ENCODE peak calls at places on chromosome 5, in eight cellular contexts. X, J, L, G, A, B, Y and E are unnamed samples. For H3K4me1, the result is how much of the 10 kb centered on the place peaks cover.

GRCh38 chr5:132526290-132526973 is 16.9 kb downstream of the IL5 start:
- DNase-seq in X (peak), J (peak), L (peak), G (no peak), A (peak), B (peak), Y (peak), E (peak)

GRCh38 chr5:13143630-13144029 is 800.9 kb downstream of the DNAH5 start:
- DNase-seq in X (no peak), J (no peak), L (no peak), G (no peak), A (no peak), B (no peak), Y (no peak), E (no peak)

GRCh38 chr5:133121611-133122150 is 69.9 kb downstream of the HSPA4 start:
- DNase-seq in X (no peak), J (no peak), L (no peak), G (no peak), A (no peak), B (peak), Y (no peak), E (no peak)

GRCh38 chr5:141369994-141370848 is at the start of gene PCDHGB3:
- DNase-seq in X (no peak), J (no peak), L (no peak), G (no peak), A (no peak), B (peak), Y (no peak), E (no peak)

GRCh38 chr5:168899673-168900072 is 320.5 kb upstream of the PANK3 start:
- DNase-seq in X (no peak), J (no peak), L (no peak), G (no peak), A (no peak), B (no peak), Y (no peak), E (no peak)

GRCh38 chr5:65871182-65871581 is 55.2 kb upstream of the ERBIN start:
- DNase-seq in X (no peak), J (peak), L (no peak), G (no peak), A (no peak), B (no peak), Y (no peak), E (no peak)

GRCh38 chr5:73436535-73437125 is 11.9 kb downstream of the FOXD1 start:
- DNase-seq in X (no peak), J (no peak), L (no peak), G (no peak), A (no peak), B (peak), Y (no peak), E (no peak)

GRCh38 chr5:142324377-142324870 is 397 bp downstream of the SPRY4 start:
- DNase-seq in X (no peak), J (no peak), L (no peak), G (no peak), A (peak), B (no peak), Y (peak), E (no peak)

GRCh38 chr5:139272471-139273321 is 20.8 kb upstream of the MATR3 start:
- DNase-seq in X (no peak), J (no peak), L (no peak), G (no peak), A (no peak), B (no peak), Y (no peak), E (no peak)

GRCh38 chr5:174491265-174491664 is 233.1 kb upstream of the MSX2 start:
- DNase-seq in X (no peak), J (no peak), L (no peak), G (no peak), A (no peak), B (no peak), Y (no peak), E (no peak)

GRCh38 chr5:107535849-107536248 is 134.9 kb downstream of the EFNA5 start:
- DNase-seq in X (no peak), J (no peak), L (no peak), G (no peak), A (no peak), B (no peak), Y (no peak), E (no peak)

GRCh38 chr5:156201793-156202388 is 125.1 kb upstream of the SGCD start:
- DNase-seq in X (no peak), J (no peak), L (no peak), G (no peak), A (no peak), B (no peak), Y (no peak), E (no peak)

GRCh38 chr5:87844449-87844848 is 424.2 kb downstream of the TMEM161B start:
- DNase-seq in X (no peak), J (no peak), L (no peak), G (no peak), A (no peak), B (no peak), Y (no peak), E (no peak)

GRCh38 chr5:140575309-140575708 is 10.7 kb downstream of the SLC35A4 start:
- DNase-seq in X (no peak), J (no peak), L (no peak), G (no peak), A (peak), B (peak), Y (peak), E (peak)

GRCh38 chr5:172477466-172477865 is 23.1 kb upstream of the SH3PXD2B start:
- DNase-seq in X (no peak), J (peak), L (no peak), G (no peak), A (no peak), B (no peak), Y (no peak), E (no peak)

GRCh38 chr5:172478256-172478655 is 23.9 kb upstream of the SH3PXD2B start:
- DNase-seq in X (no peak), J (peak), L (no peak), G (no peak), A (no peak), B (no peak), Y (no peak), E (no peak)

GRCh38 chr5:172481011-172481410 is 26.7 kb upstream of the SH3PXD2B start:
- DNase-seq in X (no peak), J (no peak), L (no peak), G (no peak), A (no peak), B (no peak), Y (no peak), E (no peak)

GRCh38 chr5:172479034-172479783 is 24.9 kb upstream of the SH3PXD2B start:
- DNase-seq in X (peak), J (peak), L (peak), G (peak), A (peak), B (peak), Y (peak), E (peak)

DNA sequence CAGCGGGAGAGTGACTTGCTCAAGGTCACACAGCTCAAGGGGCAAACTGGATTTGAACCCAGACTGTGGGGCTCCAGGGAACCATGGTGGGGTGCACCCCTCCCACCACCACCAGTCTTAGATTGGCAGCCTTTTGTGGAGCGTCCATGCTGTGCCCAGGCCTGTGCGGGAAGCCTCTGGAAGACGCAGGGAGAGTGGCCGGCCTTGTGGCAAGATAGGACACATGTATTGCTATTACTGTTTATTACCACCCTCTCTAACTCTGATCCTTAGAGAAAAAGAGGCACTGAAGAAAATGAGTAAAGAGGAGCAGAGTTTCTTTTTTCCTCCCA is 25.4 kb upstream of the SH3PXD2B start:
- DNase-seq in X (no peak), J (peak), L (no peak), G (no peak), A (no peak), B (no peak), Y (no peak), E (no peak)
- H3K27ac ChIP-seq in X (no peak), J (no peak), L (no peak), G (peak), A (peak), B (peak), Y (no peak), E (peak)

GRCh38 chr5:163312598-163312997 is 124.8 kb upstream of the CCNG1 start:
- DNase-seq in X (no peak), J (no peak), L (no peak), G (no peak), A (no peak), B (no peak), Y (no peak), E (no peak)
- H3K4me1 ChIP-seq in X (under half), J (under half), L (under half), G (under half), A (under half), B (under half), Y (under half), E (under half)

DNA sequence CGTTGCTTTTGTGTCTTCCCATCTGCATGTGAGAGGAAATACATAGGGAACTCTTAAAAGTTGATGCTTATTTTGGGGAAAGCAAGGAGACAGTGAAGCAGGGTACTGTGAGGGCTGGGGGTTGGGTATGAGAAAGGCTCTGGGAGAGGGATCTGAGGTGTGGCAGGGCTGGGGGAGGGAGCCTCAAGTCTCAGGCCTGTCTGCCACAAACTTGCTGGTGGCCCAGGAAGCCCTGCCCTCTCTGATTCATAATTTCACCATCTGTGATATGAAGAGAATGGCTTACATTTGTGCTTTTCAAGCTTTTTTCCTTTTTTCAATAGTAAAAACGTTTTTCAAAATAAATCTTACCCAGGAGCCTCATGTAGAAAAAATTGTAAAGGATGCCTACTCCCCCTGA is 89.5 kb upstream of the SAP30L start:
- DNase-seq in X (no peak), J (peak), L (no peak), G (no peak), A (no peak), B (no peak), Y (no peak), E (no peak)
- H3K4me3 ChIP-seq in X (no peak), J (no peak), L (no peak), G (no peak), A (no peak), B (no peak), Y (no peak), E (no peak)

GRCh38 chr5:113119271-113119924 is 142.8 kb downstream of the DCP2 start:
- DNase-seq in X (peak), J (no peak), L (no peak), G (peak), A (peak), B (peak), Y (peak), E (peak)
- H3K27ac ChIP-seq in X (no peak), J (no peak), L (no peak), G (peak), A (no peak), B (peak), Y (no peak), E (peak)

GRCh38 chr5:138029501-138029900 is 3.4 kb downstream of the FAM13B start:
- DNase-seq in X (no peak), J (no peak), L (no peak), G (no peak), A (no peak), B (no peak), Y (no peak), E (no peak)
- H3K4me1 ChIP-seq in X (under half), J (under half), L (under half), G (under half), A (under half), B (under half), Y (half or more), E (under half)

DNA sequence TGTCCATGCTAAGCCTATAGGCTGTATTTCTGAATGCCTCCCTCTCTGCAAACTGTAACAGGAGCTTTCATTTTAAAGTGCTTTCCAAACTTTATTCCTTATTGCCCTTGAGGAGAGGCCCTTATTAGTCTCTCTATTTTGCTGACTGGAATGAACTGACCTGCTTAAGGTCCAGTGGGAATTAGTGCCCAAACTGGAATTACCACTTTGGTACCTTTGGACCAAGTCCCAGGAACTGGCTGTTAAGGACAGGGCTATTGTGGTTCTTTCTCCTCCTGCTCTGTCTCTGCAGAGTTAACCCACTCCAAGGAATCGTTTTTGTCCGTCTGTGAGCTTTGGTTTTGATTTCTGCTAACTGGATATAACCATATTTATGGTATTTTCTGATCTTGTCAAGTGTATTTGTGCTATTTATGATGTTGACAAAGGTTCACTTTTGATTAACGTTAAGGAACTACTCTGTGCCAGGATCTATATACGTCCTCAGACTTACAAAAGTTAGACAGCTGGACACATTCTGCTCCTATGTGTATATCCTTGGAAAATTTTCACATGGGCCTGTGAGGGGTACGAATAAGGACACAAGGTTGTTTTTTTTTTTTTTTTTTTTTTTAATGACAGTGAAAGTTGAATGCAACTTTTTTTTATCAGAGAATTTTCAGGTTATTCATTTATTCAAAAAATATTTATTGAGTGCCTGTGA is 189.1 kb upstream of the ANKRD55 start:
- DNase-seq in X (peak), J (peak), L (no peak), G (no peak), A (no peak), B (no peak), Y (no peak), E (no peak)
- H3K4me3 ChIP-seq in X (no peak), J (no peak), L (no peak), G (no peak), A (no peak), B (no peak), Y (no peak), E (no peak)

DNA sequence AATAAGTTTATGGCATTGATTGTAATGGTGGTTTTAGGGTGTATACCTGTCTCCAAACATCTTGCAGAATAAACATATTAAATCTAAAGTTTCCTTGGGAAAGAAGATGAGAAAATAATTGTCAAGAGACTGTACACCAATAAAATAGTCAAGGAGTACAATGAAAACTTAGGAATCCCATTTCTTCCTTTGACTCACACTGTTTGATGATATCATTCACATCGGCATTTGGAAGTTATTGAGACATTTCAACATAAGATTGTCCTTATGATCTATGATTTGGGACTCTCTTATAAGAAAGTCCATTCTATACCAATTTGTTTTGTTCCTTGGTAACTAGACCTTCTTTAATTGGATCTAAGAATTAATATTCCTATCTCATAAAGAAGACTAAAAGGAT is 482.7 kb downstream of the RAB3C start:
- DNase-seq in X (no peak), J (no peak), L (no peak), G (no peak), A (no peak), B (no peak), Y (no peak), E (no peak)
- H3K27ac ChIP-seq in X (no peak), J (no peak), L (no peak), G (no peak), A (no peak), B (no peak), Y (no peak), E (no peak)

GRCh38 chr5:6721442-6721841 is 8.2 kb downstream of the TENT4A start:
- DNase-seq in X (no peak), J (no peak), L (no peak), G (no peak), A (peak), B (peak), Y (peak), E (no peak)

GRCh38 chr5:6724321-6724929 is 11.2 kb downstream of the TENT4A start:
- DNase-seq in X (no peak), J (no peak), L (no peak), G (no peak), A (no peak), B (no peak), Y (no peak), E (no peak)

GRCh38 chr5:6723901-6724300 is 10.7 kb downstream of the TENT4A start:
- DNase-seq in X (no peak), J (no peak), L (no peak), G (no peak), A (no peak), B (no peak), Y (no peak), E (no peak)

GRCh38 chr5:6722015-6722414 is 8.8 kb downstream of the TENT4A start:
- DNase-seq in X (no peak), J (no peak), L (no peak), G (no peak), A (peak), B (no peak), Y (no peak), E (no peak)

GRCh38 chr5:6723122-6723885 is 10.1 kb downstream of the TENT4A start:
- DNase-seq in X (no peak), J (no peak), L (no peak), G (no peak), A (peak), B (no peak), Y (no peak), E (no peak)
- H3K4me1 ChIP-seq in X (under half), J (under half), L (under half), G (under half), A (under half), B (under half), Y (half or more), E (under half)